ENCODE peak calls at places on chromosomes 2 and 18, in ten cellular contexts. One of them, this sample, is unnamed.

GRCh38 chr2:191885103-191885502 is 38.2 kb upstream of the CAVIN2 start:
- DNase-seq in heart right ventricle: no peak
- DNase-seq in WTC11: no peak
- DNase-seq in GM13977: no peak
- DNase-seq in OCI-LY7: no peak
- DNase-seq in endothelial cell: no peak
- DNase-seq in HuH-7.5: no peak
- DNase-seq in stimulated activated CD8-positive, alpha-beta memory T cell treated with anti-CD3 and anti-CD28 coated beads, Interleukin-15, amount 100 ng/mL, for 24 hours: no peak
- DNase-seq in dermis microvascular lymphatic vessel endothelial cell: no peak
- DNase-seq in fibroblast of lung: no peak
- DNase-seq in this sample: no peak

GRCh38 chr2:209566250-209566649 is 142.4 kb downstream of the MAP2 start:
- DNase-seq in GM13977: no peak
- DNase-seq in heart right ventricle: no peak
- DNase-seq in stimulated activated CD8-positive, alpha-beta memory T cell treated with anti-CD3 and anti-CD28 coated beads, Interleukin-15, amount 100 ng/mL, for 24 hours: no peak
- DNase-seq in HuH-7.5: no peak
- DNase-seq in WTC11: no peak
- DNase-seq in fibroblast of lung: no peak
- DNase-seq in dermis microvascular lymphatic vessel endothelial cell: no peak
- DNase-seq in OCI-LY7: no peak
- DNase-seq in endothelial cell: no peak
- DNase-seq in this sample: no peak

GRCh38 chr2:68188831-68189230 is 31.1 kb downstream of the PNO1 start:
- DNase-seq in HuH-7.5: no peak
- DNase-seq in WTC11: no peak
- DNase-seq in dermis microvascular lymphatic vessel endothelial cell: no peak
- DNase-seq in heart right ventricle: no peak
- DNase-seq in endothelial cell: no peak
- DNase-seq in fibroblast of lung: no peak
- DNase-seq in OCI-LY7: no peak
- DNase-seq in GM13977: no peak
- DNase-seq in stimulated activated CD8-positive, alpha-beta memory T cell treated with anti-CD3 and anti-CD28 coated beads, Interleukin-15, amount 100 ng/mL, for 24 hours: no peak
- DNase-seq in this sample: no peak

GRCh38 chr2:23390152-23390551 is 5.2 kb downstream of the KLHL29 start:
- DNase-seq in GM13977: no peak
- DNase-seq in stimulated activated CD8-positive, alpha-beta memory T cell treated with anti-CD3 and anti-CD28 coated beads, Interleukin-15, amount 100 ng/mL, for 24 hours: no peak
- DNase-seq in OCI-LY7: no peak
- DNase-seq in endothelial cell: no peak
- DNase-seq in fibroblast of lung: peak
- DNase-seq in WTC11: no peak
- DNase-seq in heart right ventricle: no peak
- DNase-seq in HuH-7.5: no peak
- DNase-seq in dermis microvascular lymphatic vessel endothelial cell: no peak
- DNase-seq in this sample: no peak

GRCh38 chr2:96143848-96144480 is 1.3 kb downstream of the DUSP2 start:
- DNase-seq in endothelial cell: peak
- DNase-seq in OCI-LY7: peak
- DNase-seq in GM13977: peak
- DNase-seq in heart right ventricle: no peak
- DNase-seq in fibroblast of lung: no peak
- DNase-seq in WTC11: peak
- DNase-seq in stimulated activated CD8-positive, alpha-beta memory T cell treated with anti-CD3 and anti-CD28 coated beads, Interleukin-15, amount 100 ng/mL, for 24 hours: no peak
- DNase-seq in dermis microvascular lymphatic vessel endothelial cell: no peak
- DNase-seq in HuH-7.5: peak
- DNase-seq in this sample: peak

GRCh38 chr18:52426041-52426440 is 86.0 kb downstream of the DCC start:
- DNase-seq in dermis microvascular lymphatic vessel endothelial cell: no peak
- DNase-seq in fibroblast of lung: no peak
- DNase-seq in WTC11: no peak
- DNase-seq in heart right ventricle: no peak
- DNase-seq in HuH-7.5: no peak
- DNase-seq in endothelial cell: no peak
- DNase-seq in GM13977: no peak
- DNase-seq in OCI-LY7: no peak
- DNase-seq in stimulated activated CD8-positive, alpha-beta memory T cell treated with anti-CD3 and anti-CD28 coated beads, Interleukin-15, amount 100 ng/mL, for 24 hours: no peak
- DNase-seq in this sample: no peak

GRCh38 chr2:8847400-8847799 is 10.0 kb upstream of the KIDINS220 start:
- DNase-seq in OCI-LY7: no peak
- DNase-seq in endothelial cell: no peak
- DNase-seq in stimulated activated CD8-positive, alpha-beta memory T cell treated with anti-CD3 and anti-CD28 coated beads, Interleukin-15, amount 100 ng/mL, for 24 hours: no peak
- DNase-seq in HuH-7.5: no peak
- DNase-seq in GM13977: no peak
- DNase-seq in WTC11: no peak
- DNase-seq in heart right ventricle: no peak
- DNase-seq in fibroblast of lung: peak
- DNase-seq in dermis microvascular lymphatic vessel endothelial cell: no peak
- DNase-seq in this sample: no peak

GRCh38 chr2:204454672-204455380 is 90.4 kb upstream of the PARD3B start:
- DNase-seq in stimulated activated CD8-positive, alpha-beta memory T cell treated with anti-CD3 and anti-CD28 coated beads, Interleukin-15, amount 100 ng/mL, for 24 hours: no peak
- DNase-seq in WTC11: no peak
- DNase-seq in HuH-7.5: no peak
- DNase-seq in fibroblast of lung: no peak
- DNase-seq in GM13977: no peak
- DNase-seq in endothelial cell: no peak
- DNase-seq in dermis microvascular lymphatic vessel endothelial cell: no peak
- DNase-seq in OCI-LY7: no peak
- DNase-seq in heart right ventricle: no peak
- DNase-seq in this sample: no peak

GRCh38 chr2:158094487-158095092 is 7.1 kb upstream of the UPP2 start:
- DNase-seq in GM13977: no peak
- DNase-seq in WTC11: no peak
- DNase-seq in OCI-LY7: no peak
- DNase-seq in HuH-7.5: no peak
- DNase-seq in fibroblast of lung: no peak
- DNase-seq in endothelial cell: no peak
- DNase-seq in heart right ventricle: no peak
- DNase-seq in stimulated activated CD8-positive, alpha-beta memory T cell treated with anti-CD3 and anti-CD28 coated beads, Interleukin-15, amount 100 ng/mL, for 24 hours: no peak
- DNase-seq in dermis microvascular lymphatic vessel endothelial cell: no peak
- DNase-seq in this sample: no peak

GRCh38 chr18:58355243-58355642 is 273.6 kb downstream of the ALPK2 start:
- DNase-seq in heart right ventricle: no peak
- DNase-seq in stimulated activated CD8-positive, alpha-beta memory T cell treated with anti-CD3 and anti-CD28 coated beads, Interleukin-15, amount 100 ng/mL, for 24 hours: no peak
- DNase-seq in dermis microvascular lymphatic vessel endothelial cell: no peak
- DNase-seq in fibroblast of lung: peak
- DNase-seq in GM13977: no peak
- DNase-seq in endothelial cell: no peak
- DNase-seq in OCI-LY7: no peak
- DNase-seq in HuH-7.5: no peak
- DNase-seq in WTC11: no peak
- DNase-seq in this sample: no peak

GRCh38 chr2:7356909-7357584 is 439.8 kb downstream of the RNF144A start:
- DNase-seq in WTC11: no peak
- DNase-seq in OCI-LY7: no peak
- DNase-seq in endothelial cell: no peak
- DNase-seq in stimulated activated CD8-positive, alpha-beta memory T cell treated with anti-CD3 and anti-CD28 coated beads, Interleukin-15, amount 100 ng/mL, for 24 hours: no peak
- DNase-seq in dermis microvascular lymphatic vessel endothelial cell: no peak
- DNase-seq in fibroblast of lung: no peak
- DNase-seq in heart right ventricle: no peak
- DNase-seq in HuH-7.5: no peak
- DNase-seq in GM13977: no peak
- DNase-seq in this sample: no peak

GRCh38 chr18:77323640-77324370 is 74.2 kb downstream of the GALR1 start:
- DNase-seq in stimulated activated CD8-positive, alpha-beta memory T cell treated with anti-CD3 and anti-CD28 coated beads, Interleukin-15, amount 100 ng/mL, for 24 hours: no peak
- DNase-seq in OCI-LY7: no peak
- DNase-seq in endothelial cell: no peak
- DNase-seq in HuH-7.5: no peak
- DNase-seq in WTC11: no peak
- DNase-seq in GM13977: no peak
- DNase-seq in dermis microvascular lymphatic vessel endothelial cell: no peak
- DNase-seq in heart right ventricle: peak
- DNase-seq in fibroblast of lung: no peak
- DNase-seq in this sample: no peak

GRCh38 chr2:237414056-237414661 is at the start of gene COL6A3:
- DNase-seq in heart right ventricle: peak
- DNase-seq in fibroblast of lung: peak
- DNase-seq in WTC11: no peak
- DNase-seq in OCI-LY7: no peak
- DNase-seq in dermis microvascular lymphatic vessel endothelial cell: no peak
- DNase-seq in stimulated activated CD8-positive, alpha-beta memory T cell treated with anti-CD3 and anti-CD28 coated beads, Interleukin-15, amount 100 ng/mL, for 24 hours: no peak
- DNase-seq in HuH-7.5: no peak
- DNase-seq in endothelial cell: no peak
- DNase-seq in GM13977: no peak
- DNase-seq in this sample: no peak

GRCh38 chr18:55405655-55406373 is 182.2 kb downstream of the TCF4 start:
- DNase-seq in fibroblast of lung: peak
- DNase-seq in GM13977: no peak
- DNase-seq in dermis microvascular lymphatic vessel endothelial cell: peak
- DNase-seq in WTC11: no peak
- DNase-seq in OCI-LY7: no peak
- DNase-seq in stimulated activated CD8-positive, alpha-beta memory T cell treated with anti-CD3 and anti-CD28 coated beads, Interleukin-15, amount 100 ng/mL, for 24 hours: no peak
- DNase-seq in endothelial cell: no peak
- DNase-seq in heart right ventricle: peak
- DNase-seq in HuH-7.5: no peak
- DNase-seq in this sample: no peak

GRCh38 chr2:62306751-62307468 is 111.0 kb downstream of the B3GNT2 start:
- DNase-seq in GM13977: no peak
- DNase-seq in fibroblast of lung: peak
- DNase-seq in HuH-7.5: no peak
- DNase-seq in dermis microvascular lymphatic vessel endothelial cell: peak
- DNase-seq in endothelial cell: no peak
- DNase-seq in heart right ventricle: no peak
- DNase-seq in OCI-LY7: peak
- DNase-seq in stimulated activated CD8-positive, alpha-beta memory T cell treated with anti-CD3 and anti-CD28 coated beads, Interleukin-15, amount 100 ng/mL, for 24 hours: no peak
- DNase-seq in WTC11: no peak
- DNase-seq in this sample: no peak

GRCh38 chr2:69911985-69912563 is 2.8 kb upstream of the MXD1 start:
- DNase-seq in WTC11: no peak
- DNase-seq in fibroblast of lung: peak
- DNase-seq in endothelial cell: no peak
- DNase-seq in dermis microvascular lymphatic vessel endothelial cell: peak
- DNase-seq in heart right ventricle: no peak
- DNase-seq in HuH-7.5: peak
- DNase-seq in OCI-LY7: peak
- DNase-seq in GM13977: no peak
- DNase-seq in stimulated activated CD8-positive, alpha-beta memory T cell treated with anti-CD3 and anti-CD28 coated beads, Interleukin-15, amount 100 ng/mL, for 24 hours: no peak
- DNase-seq in this sample: peak

GRCh38 chr2:168550670-168551069 is 94.6 kb downstream of the CERS6 start:
- DNase-seq in endothelial cell: no peak
- DNase-seq in HuH-7.5: no peak
- DNase-seq in dermis microvascular lymphatic vessel endothelial cell: no peak
- DNase-seq in stimulated activated CD8-positive, alpha-beta memory T cell treated with anti-CD3 and anti-CD28 coated beads, Interleukin-15, amount 100 ng/mL, for 24 hours: no peak
- DNase-seq in WTC11: peak
- DNase-seq in heart right ventricle: peak
- DNase-seq in GM13977: no peak
- DNase-seq in fibroblast of lung: no peak
- DNase-seq in OCI-LY7: peak
- DNase-seq in this sample: no peak

GRCh38 chr2:240962371-240963064 is 35.9 kb upstream of the SNED1 start:
- DNase-seq in dermis microvascular lymphatic vessel endothelial cell: peak
- DNase-seq in endothelial cell: no peak
- DNase-seq in stimulated activated CD8-positive, alpha-beta memory T cell treated with anti-CD3 and anti-CD28 coated beads, Interleukin-15, amount 100 ng/mL, for 24 hours: no peak
- DNase-seq in GM13977: no peak
- DNase-seq in HuH-7.5: no peak
- DNase-seq in WTC11: no peak
- DNase-seq in heart right ventricle: no peak
- DNase-seq in fibroblast of lung: no peak
- DNase-seq in OCI-LY7: no peak
- DNase-seq in this sample: no peak

GRCh38 chr2:172878260-172878659 is 142.6 kb downstream of the RAPGEF4 start:
- DNase-seq in fibroblast of lung: peak
- DNase-seq in dermis microvascular lymphatic vessel endothelial cell: peak
- DNase-seq in endothelial cell: no peak
- DNase-seq in OCI-LY7: no peak
- DNase-seq in WTC11: no peak
- DNase-seq in heart right ventricle: no peak
- DNase-seq in stimulated activated CD8-positive, alpha-beta memory T cell treated with anti-CD3 and anti-CD28 coated beads, Interleukin-15, amount 100 ng/mL, for 24 hours: no peak
- DNase-seq in HuH-7.5: no peak
- DNase-seq in GM13977: no peak
- DNase-seq in this sample: no peak

GRCh38 chr2:33223851-33224250 is 252.6 kb upstream of the RASGRP3 start:
- DNase-seq in WTC11: no peak
- DNase-seq in GM13977: no peak
- DNase-seq in endothelial cell: no peak
- DNase-seq in stimulated activated CD8-positive, alpha-beta memory T cell treated with anti-CD3 and anti-CD28 coated beads, Interleukin-15, amount 100 ng/mL, for 24 hours: no peak
- DNase-seq in dermis microvascular lymphatic vessel endothelial cell: no peak
- DNase-seq in OCI-LY7: no peak
- DNase-seq in fibroblast of lung: no peak
- DNase-seq in heart right ventricle: no peak
- DNase-seq in HuH-7.5: no peak
- DNase-seq in this sample: no peak

GRCh38 chr18:79599503-79599931 is 80.1 kb upstream of the CTDP1 start:
- DNase-seq in WTC11: no peak
- DNase-seq in OCI-LY7: no peak
- DNase-seq in dermis microvascular lymphatic vessel endothelial cell: no peak
- DNase-seq in HuH-7.5: no peak
- DNase-seq in heart right ventricle: no peak
- DNase-seq in GM13977: no peak
- DNase-seq in fibroblast of lung: peak
- DNase-seq in stimulated activated CD8-positive, alpha-beta memory T cell treated with anti-CD3 and anti-CD28 coated beads, Interleukin-15, amount 100 ng/mL, for 24 hours: no peak
- DNase-seq in endothelial cell: no peak
- DNase-seq in this sample: no peak